ENCODE peak calls at places on chromosomes 13 and 19, in eight cellular contexts. S, P, R, X, N, K, O and W are unnamed samples.

GRCh38 chr13:50357586-50358118 is 342.4 kb downstream of the KCNRG start:
- DNase-seq in K (no peak), P (peak; percentile 51), O (no peak), N (no peak), X (peak; percentile 93), S (no peak), R (peak; percentile 76), W (no peak)

GRCh38 chr19:10690351-10690781 is 10.9 kb upstream of the QTRT1 start:
- DNase-seq in P (no peak), O (no peak), N (no peak), S (no peak), K (no peak), X (peak; percentile 37), R (peak; percentile 79), W (no peak)

GRCh38 chr19:48954595-48955307 is at the start of gene BAX:
- DNase-seq in X (peak; percentile 93), K (peak; percentile 91), N (peak; percentile 93), R (peak; percentile 98), P (peak; percentile 99), O (peak; percentile 99), S (peak; percentile 99), W (peak; percentile 98)

GRCh38 chr13:29465741-29466293 is 129.7 kb downstream of the SLC7A1 start:
- DNase-seq in P (no peak), K (no peak), X (peak; percentile 62), N (peak; percentile 30), R (peak; percentile 73), O (no peak), S (no peak), W (no peak)

GRCh38 chr19:11066326-11066725 is 22.9 kb upstream of the LDLR start:
- DNase-seq in P (peak; percentile 92), X (no peak), K (no peak), R (no peak), S (no peak), O (no peak), N (no peak), W (no peak)

GRCh38 chr13:98443329-98443728 is 133.6 kb downstream of the STK24 start:
- DNase-seq in X (peak; percentile 92), K (no peak), R (peak; percentile 19), N (no peak), S (no peak), P (no peak), O (no peak), W (no peak)

GRCh38 chr13:23751195-23751594 is 138.0 kb downstream of the MIPEP start:
- DNase-seq in K (no peak), O (no peak), S (no peak), P (no peak), R (no peak), X (peak; percentile 53), N (no peak), W (no peak)

GRCh38 chr13:27638521-27638920 is 16.8 kb downstream of the POLR1D start:
- DNase-seq in K (no peak), P (no peak), O (no peak), N (no peak), S (no peak), X (peak; percentile 57), R (peak; percentile 28), W (no peak)

GRCh38 chr19:47813304-47813994 is 8.3 kb upstream of the CRX start:
- DNase-seq in X (peak; percentile 18), S (peak; percentile 93), K (peak; percentile 78), N (peak; percentile 30), R (peak; percentile 70), O (peak; percentile 95), P (peak; percentile 78), W (no peak)

GRCh38 chr19:54316746-54317107 is 3.8 kb upstream of the LILRA5 start:
- DNase-seq in K (peak; percentile 78), X (no peak), P (no peak), N (no peak), O (peak; percentile 24), S (no peak), R (no peak), W (no peak)

GRCh38 chr13:89554801-89555200 is 1792.7 kb upstream of the MIR17HG start:
- DNase-seq in K (no peak), R (no peak), S (no peak), N (no peak), X (no peak), P (no peak), O (no peak), W (no peak)

GRCh38 chr13:44101347-44102083 is 221.8 kb downstream of the LACC1 start:
- DNase-seq in K (no peak), O (no peak), P (no peak), S (no peak), N (no peak), R (no peak), X (no peak), W (no peak)

GRCh38 chr13:32246468-32246867 is 68.7 kb downstream of the ZAR1L start:
- DNase-seq in O (peak; percentile 83), X (peak; percentile 76), N (no peak), S (no peak), P (peak; percentile 66), R (peak; percentile 86), K (peak; percentile 56), W (peak; percentile 71)

GRCh38 chr19:40223135-40223822 is 3.2 kb downstream of the CCNP start:
- DNase-seq in S (peak; percentile 90), P (no peak), X (no peak), R (no peak), N (no peak), O (peak; percentile 33), K (peak; percentile 85), W (no peak)

GRCh38 chr19:33300016-33300981 is 2.0 kb downstream of the CEBPA start:
- DNase-seq in R (peak; percentile 20), O (no peak), P (peak; percentile 65), K (no peak), X (no peak), N (no peak), S (peak; percentile 52), W (no peak)

GRCh38 chr19:51251453-51251790 is 542 bp downstream of the SIGLECL1 start:
- DNase-seq in R (no peak), K (no peak), O (no peak), N (no peak), X (no peak), S (no peak), P (no peak), W (no peak)

GRCh38 chr19:30376826-30377425 is 4.7 kb downstream of the ZNF536 start:
- DNase-seq in R (no peak), O (no peak), P (peak; percentile 39), X (no peak), S (peak; percentile 24), K (no peak), N (no peak), W (no peak)

GRCh38 chr13:100734194-100734720 is 59.7 kb upstream of the TMTC4 start:
- DNase-seq in N (no peak), S (no peak), P (peak; percentile 77), K (no peak), R (no peak), O (no peak), X (no peak), W (no peak)
- H3K27ac ChIP-seq in N (no peak overlapping the region), S (no peak overlapping the region), P (peak overlapping the region; percentile 2), K (no peak overlapping the region), R (no peak overlapping the region), O (no peak overlapping the region), X (no peak overlapping the region), W (no peak overlapping the region)

DNA sequence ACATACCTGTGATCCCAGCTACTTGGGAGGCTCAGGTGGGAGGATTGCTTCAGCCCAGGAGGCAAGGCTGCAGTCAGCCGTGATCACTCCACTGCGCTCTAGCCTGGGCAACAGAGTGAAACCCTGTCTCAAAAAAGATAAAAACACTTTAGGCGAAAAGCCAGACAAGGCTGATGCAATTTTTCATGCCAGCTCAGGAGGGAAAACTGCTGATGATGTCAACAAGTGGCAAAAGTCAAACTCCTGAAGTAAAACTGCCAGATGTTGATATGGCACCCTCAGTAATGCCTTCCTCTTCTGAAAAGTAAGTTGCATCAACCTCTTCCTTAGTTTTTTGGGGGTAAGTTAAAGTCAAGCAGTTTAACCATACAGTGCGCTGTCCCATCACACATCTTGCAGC is 15.6 kb downstream of the ZNF599 start:
- DNase-seq in S (no peak), X (no peak), K (no peak), O (no peak), R (no peak), P (no peak), N (no peak), W (no peak)
- H3K9me3 ChIP-seq in S (peaks cover 67% of the 10 kb centered on the region), X (peaks cover 59% of the 10 kb centered on the region), K (peaks cover 71% of the 10 kb centered on the region), O (peaks cover 39% of the 10 kb centered on the region), R (peaks cover 6% of the 10 kb centered on the region), P (peaks cover 67% of the 10 kb centered on the region), N (no peaks in the 10 kb centered on the region), W (peaks cover 35% of the 10 kb centered on the region)

DNA sequence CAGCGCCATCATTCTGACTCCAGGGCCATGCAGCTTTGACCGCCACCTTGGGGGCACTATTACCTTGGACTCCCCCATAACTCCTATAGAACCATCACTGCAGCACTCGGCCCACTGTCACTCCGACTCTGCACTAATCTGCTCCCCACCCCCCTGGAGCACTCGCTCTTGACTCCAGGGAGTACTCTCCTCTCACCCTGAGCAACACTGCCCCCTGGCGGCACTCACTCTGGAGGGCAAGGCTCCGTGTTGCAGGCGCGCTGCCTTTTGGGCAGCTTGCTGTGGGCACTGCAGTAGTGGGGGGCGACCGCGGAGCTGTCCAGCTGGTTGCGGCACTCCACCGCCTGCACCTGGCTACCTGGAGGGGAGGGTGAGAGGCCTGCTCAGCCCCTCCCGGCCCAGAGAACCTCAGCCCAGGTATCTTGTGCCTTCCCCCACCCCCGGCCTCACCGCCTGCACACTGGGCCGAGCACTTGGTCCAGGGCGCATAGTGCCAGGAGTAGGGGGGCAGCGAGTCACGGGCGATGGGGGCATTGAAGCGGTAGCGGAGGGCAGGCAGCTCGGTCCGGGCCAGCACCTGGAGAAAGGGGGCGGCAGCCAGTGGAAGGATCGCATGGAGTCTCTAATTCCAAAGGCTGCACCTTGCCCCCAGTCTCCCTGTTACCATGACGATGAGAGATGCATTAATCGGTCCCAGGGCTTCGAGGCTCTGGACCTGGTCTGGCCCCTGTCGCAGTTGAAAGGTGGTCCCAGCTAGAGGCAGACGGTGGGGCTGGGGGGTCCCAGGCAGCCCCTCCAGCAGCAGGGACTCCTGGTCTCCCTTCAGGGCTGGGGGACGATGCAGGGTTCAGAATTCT is 8.9 kb upstream of the MYO1F start:
- DNase-seq in S (peak; percentile 71), O (peak; percentile 90), P (peak; percentile 48), X (no peak), R (peak; percentile 52), N (no peak), K (peak; percentile 64), W (no peak)
- TF ChIP-seq CTCF in S (peak; percentile 28), O (peak; percentile 83), P (peak; percentile 35), X (peak; percentile 48), R (peak; percentile 53), N (peak; percentile 42), K (peak; percentile 98), W (peak; percentile 36)

DNA sequence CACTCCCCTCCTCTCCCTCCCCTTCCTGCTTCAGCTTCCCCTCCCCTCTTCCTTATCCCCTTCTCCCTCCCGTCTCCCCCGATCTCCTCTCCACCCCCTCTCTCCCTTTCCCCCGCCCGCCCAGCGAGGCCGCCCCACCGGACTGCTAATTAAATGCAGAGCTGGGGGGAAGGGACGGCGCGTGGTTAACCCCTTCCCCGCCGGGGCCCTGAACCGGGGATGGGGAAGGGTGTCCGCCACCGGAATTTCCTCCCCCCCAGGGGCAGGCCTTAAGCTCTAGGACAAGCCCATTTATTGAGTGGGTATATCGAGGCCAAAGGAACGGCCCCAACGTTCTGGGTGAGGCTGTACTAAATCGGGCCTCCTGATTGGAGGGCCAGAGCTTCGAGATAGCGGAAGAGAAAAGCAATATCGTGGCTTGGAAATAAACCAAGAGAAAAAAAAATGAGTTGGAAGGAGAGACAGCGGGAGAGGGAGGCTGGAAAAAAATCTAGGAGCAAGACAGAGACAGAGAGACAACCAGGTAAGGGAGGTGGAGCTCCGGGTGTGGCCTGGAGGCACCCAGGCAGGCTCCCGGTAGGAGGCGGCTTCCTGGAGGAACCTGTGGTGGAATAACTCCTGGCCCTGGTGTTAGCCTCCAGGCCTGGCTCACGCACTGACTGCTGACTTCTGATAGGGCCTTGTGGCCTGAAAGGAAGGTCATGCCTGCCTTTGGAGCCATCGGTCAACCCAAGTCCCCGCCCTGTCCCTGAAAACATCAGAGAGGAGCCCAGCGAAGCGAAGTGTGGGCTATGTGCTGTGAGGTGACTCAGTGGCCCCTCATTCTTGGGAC is 11.6 kb upstream of the JUND start:
- DNase-seq in O (peak; percentile 94), X (peak; percentile 57), P (peak; percentile 86), K (peak; percentile 79), N (peak; percentile 74), R (peak; percentile 90), S (peak; percentile 94), W (peak; percentile 91)
- H3K27ac ChIP-seq in O (peak overlapping the region; percentile 22), X (peak overlapping the region; percentile 92), P (peak overlapping the region; percentile 99), K (peak overlapping the region; percentile 81), N (peak overlapping the region; percentile 97), R (peak overlapping the region; percentile 94), S (peak overlapping the region; percentile 97), W (peak overlapping the region; percentile 100)